ENCODE peak calls at places on chromosomes 1 and 21, in five cellular contexts. A, G, W, H and M are unnamed samples.

GRCh38 chr1:154446292-154446691 is 41.1 kb downstream of the IL6R start:
- DNase-seq in H (no peak), A (no peak), G (peak; percentile 97), W (peak; percentile 73), M (peak; percentile 52)

GRCh38 chr1:94540440-94541174 is 952 bp downstream of the F3 start:
- DNase-seq in A (no peak), H (no peak), G (no peak), W (no peak), M (no peak)

GRCh38 chr1:30340934-30341333 is 382.5 kb downstream of the MATN1 start:
- DNase-seq in G (no peak), W (no peak), H (no peak), A (no peak), M (no peak)

GRCh38 chr1:201499191-201499590 is 7.7 kb downstream of the CSRP1 start:
- DNase-seq in G (no peak), H (no peak), A (no peak), W (no peak), M (no peak)

GRCh38 chr1:173445164-173445563 is 32.0 kb upstream of the PRDX6 start:
- DNase-seq in W (no peak), A (no peak), G (no peak), H (peak; percentile 78), M (no peak)

GRCh38 chr21:32412162-32412997 is at the start of gene EVA1C:
- DNase-seq in H (peak; percentile 63), G (no peak), W (peak; percentile 68), A (peak; percentile 72), M (peak; percentile 59)

GRCh38 chr1:37828410-37829074 is 20.5 kb upstream of the YRDC start:
- DNase-seq in G (no peak), H (no peak), A (no peak), W (no peak), M (no peak)

GRCh38 chr1:40394456-40395172 is 21.1 kb downstream of the SMAP2 start:
- DNase-seq in W (no peak), G (peak; percentile 21), A (peak; percentile 79), H (no peak), M (peak; percentile 65)

GRCh38 chr1:37464443-37464842 is 9.9 kb upstream of the ZC3H12A start:
- DNase-seq in G (no peak), H (no peak), A (no peak), W (no peak), M (no peak)

GRCh38 chr1:119448112-119448511 is 33.2 kb downstream of the HSD3B2 start:
- DNase-seq in G (no peak), W (no peak), A (no peak), H (peak; percentile 16), M (no peak)

GRCh38 chr1:109993885-109994284 is 9.3 kb downstream of the AHCYL1 start:
- DNase-seq in G (no peak), W (no peak), A (no peak), H (no peak), M (peak; percentile 68)

GRCh38 chr1:30782361-30783243 is 25.0 kb upstream of the LAPTM5 start:
- DNase-seq in G (peak; percentile 44), H (peak; percentile 89), W (peak; percentile 85), A (peak; percentile 58), M (peak; percentile 56)

GRCh38 chr1:19884312-19884711 is 2.1 kb downstream of the OTUD3 start:
- DNase-seq in A (no peak), H (no peak), W (no peak), G (no peak), M (no peak)

GRCh38 chr1:228457396-228458176 is 29.6 kb upstream of the RNF187 start:
- DNase-seq in H (peak; percentile 98), W (peak; percentile 97), A (peak; percentile 93), G (peak; percentile 98), M (peak; percentile 100)

GRCh38 chr1:39453603-39454002 is 37.8 kb upstream of the BMP8A start:
- DNase-seq in W (no peak), G (peak; percentile 61), A (no peak), H (no peak), M (peak; percentile 77)

GRCh38 chr1:242736569-242736968 is 212.1 kb upstream of the PLD5 start:
- DNase-seq in W (no peak), H (no peak), A (no peak), G (no peak), M (no peak)

GRCh38 chr1:109723351-109723750 is 11.3 kb downstream of the GSTM5 start:
- DNase-seq in G (peak; percentile 70), H (no peak), A (no peak), W (no peak), M (peak; percentile 58)

GRCh38 chr1:171910786-171911185 is 69.5 kb downstream of the DNM3 start:
- DNase-seq in H (no peak), W (no peak), G (no peak), A (no peak), M (no peak)

GRCh38 chr1:165988275-165988674 is 160.9 kb downstream of the UCK2 start:
- DNase-seq in W (no peak), G (no peak), A (no peak), H (peak; percentile 24), M (no peak)

GRCh38 chr1:87240661-87241285 is 87.9 kb upstream of the LMO4 start:
- DNase-seq in G (peak; percentile 8), W (peak; percentile 80), H (no peak), A (no peak), M (no peak)

GRCh38 chr21:41817228-41817627 is 50.4 kb upstream of the RIPK4 start:
- DNase-seq in W (peak; percentile 80), H (peak; percentile 71), A (peak; percentile 18), G (peak; percentile 80), M (peak; percentile 80)

GRCh38 chr1:23585321-23586022 is 26.2 kb upstream of the ID3 start:
- DNase-seq in A (no peak), G (peak; percentile 99), W (peak; percentile 79), H (no peak), M (peak; percentile 97)

GRCh38 chr1:39952359-39953110 is 2.4 kb upstream of the MFSD2A start:
- DNase-seq in A (no peak), W (peak; percentile 82), G (peak; percentile 28), H (no peak), M (peak; percentile 11)

GRCh38 chr1:52007228-52008073 is 17.0 kb upstream of the RAB3B start:
- DNase-seq in W (no peak), G (peak; percentile 52), A (no peak), H (no peak), M (peak; percentile 78)

GRCh38 chr1:30919025-30919881 is 10.7 kb upstream of the SDC3 start:
- DNase-seq in G (peak; percentile 62), H (no peak), A (no peak), W (peak; percentile 72), M (peak; percentile 58)

GRCh38 chr1:241582921-241583321 is 50.7 kb downstream of the KMO start:
- DNase-seq in W (no peak), A (no peak), G (no peak), H (no peak), M (no peak)